ENCODE peak calls at places on chromosomes 4 and X, in four cellular contexts. E is sigmoid colon, O is Peyer's patch, C is heart left ventricle. Q is an unnamed sample.

GRCh38 chrX:103155201-103155600 is 59.7 kb upstream of the BEX4 start:
- DNase-seq in E (no peak), O (no peak), C (no peak), Q (no peak)

GRCh38 chr4:152778656-152779512 is 646 bp downstream of the TIGD4 start:
- DNase-seq in E (peak; percentile 66), O (peak; percentile 46), C (no peak), Q (no peak)

GRCh38 chr4:7255488-7255881 is 63.1 kb downstream of the SORCS2 start:
- DNase-seq in E (no peak), O (no peak), C (no peak), Q (no peak)

GRCh38 chr4:102339018-102339417 is 6.3 kb downstream of the SLC39A8 start:
- DNase-seq in E (no peak), O (no peak), C (no peak), Q (no peak)

GRCh38 chrX:10108288-10108687 is 48.5 kb upstream of the CLCN4 start:
- DNase-seq in E (no peak), O (peak; percentile 41), C (no peak), Q (no peak)

GRCh38 chr4:14829795-14830194 is 172.5 kb upstream of the CPEB2 start:
- DNase-seq in E (no peak), O (no peak), C (no peak), Q (no peak)

GRCh38 chr4:80611366-80611765 is 275.8 kb downstream of the CFAP299 start:
- DNase-seq in E (no peak), O (no peak), C (no peak), Q (no peak)

GRCh38 chr4:62119195-62119594 is 919.1 kb downstream of the ADGRL3 start:
- DNase-seq in E (no peak), O (no peak), C (no peak), Q (no peak)

GRCh38 chrX:63713510-63713909 is 71.5 kb downstream of the ARHGEF9 start:
- DNase-seq in E (no peak), O (no peak), C (peak; percentile 30), Q (no peak)

GRCh38 chr4:66855956-66856355 is 689.3 kb downstream of the CENPC start:
- DNase-seq in E (no peak), O (no peak), C (no peak), Q (no peak)

GRCh38 chrX:18643243-18643642 is 28.7 kb downstream of the RS1 start:
- DNase-seq in E (no peak), O (no peak), C (no peak), Q (no peak)

GRCh38 chrX:140273921-140274320 is 230.9 kb downstream of the SOX3 start:
- DNase-seq in E (no peak), O (no peak), C (no peak), Q (no peak)

GRCh38 chr4:90992213-90992612 is 865.0 kb downstream of the CCSER1 start:
- DNase-seq in E (no peak), O (no peak), C (no peak), Q (no peak)

GRCh38 chrX:44088755-44089154 is 115.6 kb upstream of the NDP start:
- DNase-seq in E (no peak), O (no peak), C (no peak), Q (no peak)

DNA sequence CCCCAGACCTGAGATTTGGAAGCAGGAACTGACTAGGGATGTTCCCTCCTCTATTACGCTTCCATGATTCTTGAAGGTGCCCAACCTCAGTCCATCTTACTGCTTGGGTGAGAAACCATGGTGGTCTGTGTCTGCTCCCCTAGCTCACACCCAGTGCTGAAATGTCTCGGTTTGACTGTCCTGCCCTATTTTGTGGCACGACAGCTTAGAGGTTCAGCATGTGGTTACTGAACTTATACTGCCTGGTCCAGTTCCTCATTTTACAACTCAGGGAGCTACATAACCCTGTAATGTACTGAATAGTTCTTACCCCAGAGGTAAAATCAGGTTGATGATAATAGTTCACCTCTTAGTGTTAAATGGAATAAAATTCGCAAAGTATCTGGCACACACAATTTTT is 203.1 kb downstream of the RBM46 start:
- DNase-seq in E (no peak), O (no peak), C (no peak), Q (no peak)
- TF ChIP-seq POLR2A in E (no peak), O (no peak), C (no peak), Q (no peak)

GRCh38 chr4:41856797-41857196 is 78.4 kb upstream of the TMEM33 start:
- DNase-seq in E (no peak), O (no peak), C (no peak), Q (no peak)
- H3K4me3 ChIP-seq in E (no peak overlapping the region), O (no peak overlapping the region), C (no peak overlapping the region), Q (no peak overlapping the region)

GRCh38 chr4:70902577-70903281 is 560 bp downstream of the MOB1B start:
- DNase-seq in E (no peak), O (no peak), C (no peak), Q (no peak)

GRCh38 chr4:70903282-70903603 is 1.1 kb downstream of the MOB1B start:
- DNase-seq in E (no peak), O (no peak), C (no peak), Q (no peak)

GRCh38 chr4:70901607-70901983 is 574 bp upstream of the MOB1B start:
- DNase-seq in E (no peak), O (no peak), C (no peak), Q (no peak)

GRCh38 chr4:70901984-70902576 is at the start of gene MOB1B:
- DNase-seq in E (peak; percentile 92), O (peak; percentile 90), C (peak; percentile 90), Q (peak; percentile 85)
- TF ChIP-seq POLR2A in E (no peak), O (no peak), C (peak; percentile 61), Q (no peak)

DNA sequence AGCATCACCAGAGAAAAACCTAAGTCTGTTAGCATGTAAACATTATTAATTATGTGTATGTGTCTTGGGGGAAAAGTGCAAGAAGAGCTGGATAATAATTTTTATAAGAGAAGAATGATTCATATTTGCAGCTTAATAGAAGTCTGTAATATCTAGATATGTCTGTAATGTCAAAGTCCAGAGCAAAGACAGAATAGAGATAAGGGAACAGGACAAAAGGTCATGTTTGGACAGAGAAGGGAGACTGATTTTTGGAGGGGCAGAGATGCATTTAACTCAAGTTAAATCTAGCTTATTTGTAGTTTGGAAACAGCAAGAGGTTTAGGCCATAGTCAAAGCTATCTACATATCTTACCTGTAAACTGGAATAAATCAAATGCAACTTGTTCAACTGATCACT is 61.2 kb downstream of the MAGED1 start:
- DNase-seq in E (no peak), O (no peak), C (no peak), Q (no peak)
- H3K4me3 ChIP-seq in E (no peak overlapping the region), O (no peak overlapping the region), C (no peak overlapping the region), Q (no peak overlapping the region)

GRCh38 chr4:4859010-4859798 is at the start of gene MSX1:
- DNase-seq in E (peak; percentile 90), O (peak; percentile 40), C (peak; percentile 90), Q (peak; percentile 97)
- TF ChIP-seq POLR2A in E (no peak), O (no peak), C (peak; percentile 94), Q (no peak)

GRCh38 chr4:1793940-1794808 is 1.1 kb downstream of the FGFR3 start:
- DNase-seq in E (no peak), O (no peak), C (no peak), Q (no peak)

GRCh38 chr4:1793496-1793840 is 375 bp downstream of the FGFR3 start:
- DNase-seq in E (no peak), O (no peak), C (peak; percentile 59), Q (no peak)

GRCh38 chr4:1794809-1795303 is 1.8 kb downstream of the FGFR3 start:
- DNase-seq in E (no peak), O (no peak), C (no peak), Q (no peak)

GRCh38 chr4:1792158-1792831 is 798 bp upstream of the FGFR3 start:
- DNase-seq in E (no peak), O (no peak), C (no peak), Q (no peak)

GRCh38 chr4:1792832-1793495 is at the start of gene FGFR3:
- DNase-seq in E (no peak), O (no peak), C (peak; percentile 58), Q (no peak)
- H3K4me3 ChIP-seq in E (peak within 1 kb of the TSS; percentile 52), O (peak within 1 kb of the TSS; percentile 88), C (peak within 1 kb of the TSS; percentile 54), Q (peak within 1 kb of the TSS; percentile 23)

DNA sequence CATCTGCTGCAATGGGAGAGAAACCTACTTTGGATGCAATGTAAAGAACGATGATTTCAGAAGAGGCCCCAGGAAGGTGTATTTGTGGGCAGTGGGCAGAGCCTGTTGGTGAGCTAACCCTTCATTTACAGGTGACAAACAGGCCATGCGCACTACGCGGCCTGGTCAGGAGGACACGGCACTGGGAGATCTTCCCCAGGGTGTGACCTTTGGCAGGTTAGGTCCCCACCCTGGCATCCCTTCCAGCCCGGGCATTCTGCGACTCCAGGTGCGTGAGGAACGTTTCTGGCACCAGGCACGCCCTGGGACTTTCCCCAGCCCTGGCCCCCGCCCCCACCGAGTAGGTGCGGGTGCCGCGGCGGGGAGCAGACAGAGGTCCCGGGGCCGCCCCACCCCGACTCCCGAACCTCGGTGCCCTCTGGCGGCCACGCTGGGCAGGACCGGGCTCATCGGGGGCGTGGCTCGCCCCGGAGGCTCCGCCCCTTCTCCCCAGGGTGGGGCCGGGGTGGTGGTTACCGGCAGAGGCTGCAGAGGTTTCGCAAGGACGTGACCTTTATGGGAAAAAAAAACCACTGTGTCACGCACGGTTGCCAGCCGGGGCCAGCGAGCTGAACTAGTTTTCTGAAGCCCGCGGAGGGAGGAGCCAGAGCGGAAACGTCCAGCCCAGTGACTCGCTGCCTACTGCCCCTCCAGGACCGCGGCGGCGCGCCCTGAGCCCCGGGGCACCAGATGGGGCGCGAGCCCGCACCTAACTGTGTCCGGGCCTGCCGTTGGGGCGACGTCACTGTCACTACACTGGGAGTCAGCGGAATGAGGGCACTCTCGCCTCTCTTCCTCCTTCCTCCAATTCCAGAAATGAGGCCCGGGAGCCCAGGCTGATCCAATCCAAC is 5.0 kb upstream of the NYX start:
- DNase-seq in E (peak; percentile 91), O (peak; percentile 69), C (peak; percentile 74), Q (peak; percentile 96)
- TF ChIP-seq POLR2A in E (no peak), O (peak; percentile 39), C (peak; percentile 44), Q (no peak)

GRCh38 chr4:40055379-40055872 is 1.2 kb upstream of the N4BP2 start:
- DNase-seq in E (no peak), O (no peak), C (no peak), Q (no peak)
- H3K4me3 ChIP-seq in E (peak overlapping the region; percentile 86), O (peak overlapping the region; percentile 92), C (peak overlapping the region; percentile 97), Q (peak overlapping the region; percentile 84)

GRCh38 chr4:2364654-2365053 is 53.8 kb downstream of the ZFYVE28 start:
- DNase-seq in E (peak; percentile 73), O (peak; percentile 43), C (peak; percentile 43), Q (no peak)
- TF ChIP-seq POLR2A in E (no peak), O (no peak), C (no peak), Q (no peak)